ENCODE peak calls at places on chromosomes 16 and 17, in five cellular contexts. M is activated CD8-positive, alpha-beta T cell treated with anti-CD3 and anti-CD28 coated beads for 36 hours; X is thoracic aorta; S is AG04449; K is neural progenitor cell. W is an unnamed sample.

GRCh38 chr17:81186203-81186602 is 20.2 kb upstream of the AATK start:
- DNase-seq in M (no peak), X (no peak), S (no peak), K (no peak), W (no peak)

GRCh38 chr17:81061027-81061426 is 26.1 kb downstream of the BAIAP2 start:
- DNase-seq in M (no peak), X (no peak), S (no peak), K (no peak), W (no peak)

GRCh38 chr17:58120195-58120822 is 27.9 kb upstream of the OR4D1 start:
- DNase-seq in M (peak), X (no peak), S (no peak), K (peak), W (peak)

GRCh38 chr16:11052080-11052808 is 107.9 kb downstream of the CLEC16A start:
- DNase-seq in M (peak), X (no peak), S (no peak), K (no peak), W (no peak)

GRCh38 chr16:67542464-67542863 is 13.8 kb downstream of the RIPOR1 start:
- DNase-seq in M (peak), X (no peak), S (no peak), K (no peak), W (no peak)

GRCh38 chr17:66468241-66469087 is 166.1 kb downstream of the PRKCA start:
- DNase-seq in M (peak), X (no peak), S (no peak), K (no peak), W (no peak)

GRCh38 chr16:80197790-80198201 is 343.0 kb upstream of the DYNLRB2 start:
- DNase-seq in M (no peak), X (no peak), S (peak), K (no peak), W (peak)

GRCh38 chr16:70410736-70411135 is 28.2 kb downstream of the ST3GAL2 start:
- DNase-seq in M (no peak), X (no peak), S (no peak), K (no peak), W (no peak)

GRCh38 chr16:68382296-68382718 is 66.0 kb downstream of the SMPD3 start:
- DNase-seq in M (peak), X (no peak), S (no peak), K (no peak), W (no peak)

GRCh38 chr17:33562792-33563191 is 269.7 kb upstream of the ASIC2 start:
- DNase-seq in M (no peak), X (no peak), S (no peak), K (peak), W (no peak)

GRCh38 chr17:2937331-2938003 is 125.9 kb downstream of the OR1D5 start:
- DNase-seq in M (no peak), X (no peak), S (no peak), K (no peak), W (no peak)
- TF ChIP-seq CTCF in M (no peak), X (no peak), S (no peak), K (no peak), W (peak)

DNA sequence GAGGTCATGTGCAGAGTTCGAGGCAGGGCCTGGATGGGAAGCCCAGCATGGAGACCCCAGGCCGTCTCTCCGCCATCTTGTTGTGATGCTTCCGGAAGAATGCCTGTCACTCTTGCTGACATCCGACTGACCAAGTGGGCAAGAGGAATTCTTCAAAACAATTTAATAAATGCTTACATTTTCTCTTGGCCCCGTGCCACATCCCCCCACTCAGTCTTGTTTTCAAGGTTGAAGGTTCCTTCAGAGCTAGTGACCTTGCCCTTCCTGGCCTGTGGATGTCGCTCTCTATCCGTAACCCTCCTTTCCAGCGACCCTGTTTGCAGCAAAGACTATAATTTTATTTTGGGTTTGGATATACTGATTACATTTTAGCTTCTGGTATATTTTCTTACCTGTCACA is 264.4 kb downstream of the WWOX start:
- DNase-seq in M (no peak), X (no peak), S (no peak), K (no peak), W (no peak)
- TF ChIP-seq CTCF in M (no peak), X (no peak), S (no peak), K (no peak), W (no peak)

GRCh38 chr17:897970-898619 is 81.5 kb downstream of the NXN start:
- DNase-seq in M (no peak), X (no peak), S (no peak), K (no peak), W (no peak)
- TF ChIP-seq CTCF in M (no peak), X (no peak), S (no peak), K (no peak), W (no peak)

DNA sequence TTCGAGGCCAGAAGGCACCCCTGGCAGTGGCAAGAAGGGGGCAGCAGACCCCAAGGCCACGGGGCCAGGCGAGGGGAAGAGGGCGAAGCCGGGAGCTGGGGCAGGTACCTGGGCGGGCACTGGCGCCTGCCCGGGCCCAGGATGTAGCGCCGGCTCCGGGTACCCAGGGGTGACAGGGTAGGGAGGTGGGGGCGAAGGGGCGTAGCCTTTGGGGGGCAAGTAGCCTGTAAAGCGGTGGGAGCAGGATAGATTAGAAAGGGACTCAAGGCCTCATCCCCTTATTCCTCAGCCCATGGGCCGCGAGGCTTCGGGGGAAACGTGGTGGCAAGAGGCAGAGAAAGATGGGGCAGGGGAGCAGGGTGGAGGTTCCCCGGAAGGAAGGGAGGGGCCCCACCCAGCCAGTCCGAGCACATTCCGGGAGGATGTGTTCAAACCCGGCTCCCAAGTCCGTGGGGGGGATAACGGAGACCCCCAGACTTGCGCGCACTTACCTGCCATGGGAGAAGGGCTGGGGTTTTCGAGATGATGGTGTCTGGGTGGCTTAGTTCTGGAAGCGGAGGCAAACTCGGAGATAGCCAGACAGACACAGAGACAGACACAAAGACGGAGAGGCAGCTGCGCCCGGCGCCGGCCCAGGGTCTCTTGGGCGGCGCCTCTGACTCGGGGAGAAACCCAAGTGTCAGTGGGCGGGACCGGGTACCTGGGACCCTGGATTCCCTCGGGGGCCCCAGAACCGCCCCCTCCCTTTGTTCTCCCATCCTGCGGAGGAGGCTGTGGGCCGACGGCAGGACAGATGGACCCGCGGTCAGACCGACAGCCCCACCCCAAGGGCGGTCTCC is 493 bp downstream of the PLSCR3 start:
- DNase-seq in M (peak), X (no peak), S (no peak), K (peak), W (no peak)
- TF ChIP-seq CTCF in M (no peak), X (no peak), S (peak), K (peak), W (peak)

DNA sequence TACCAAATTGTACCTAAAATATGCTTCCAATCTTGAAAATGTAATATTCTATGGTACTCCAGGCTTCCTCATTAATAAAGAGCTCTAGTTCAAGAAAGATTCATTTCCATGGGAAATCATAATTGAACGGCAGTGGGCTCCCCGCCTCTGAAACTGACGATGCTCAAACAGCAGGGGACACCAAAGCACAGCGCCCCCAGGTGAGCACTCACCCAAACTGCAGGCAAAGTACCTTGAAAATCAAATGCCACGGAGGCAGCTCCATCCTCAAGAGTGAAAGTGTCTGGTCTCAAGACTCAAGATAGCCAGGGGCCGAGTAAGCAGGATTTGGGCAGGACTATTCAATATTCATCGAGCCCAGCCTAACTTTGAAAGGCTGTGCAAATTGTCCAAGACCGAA is 217.4 kb upstream of the TNRC6C start:
- DNase-seq in M (peak), X (no peak), S (no peak), K (no peak), W (no peak)
- TF ChIP-seq CTCF in M (peak), X (peak), S (peak), K (peak), W (peak)

GRCh38 chr17:43717913-43718312 is 40.7 kb downstream of the SOST start:
- DNase-seq in M (no peak), X (no peak), S (no peak), K (no peak), W (no peak)
- TF ChIP-seq CTCF in M (no peak), X (no peak), S (no peak), K (no peak), W (no peak)

DNA sequence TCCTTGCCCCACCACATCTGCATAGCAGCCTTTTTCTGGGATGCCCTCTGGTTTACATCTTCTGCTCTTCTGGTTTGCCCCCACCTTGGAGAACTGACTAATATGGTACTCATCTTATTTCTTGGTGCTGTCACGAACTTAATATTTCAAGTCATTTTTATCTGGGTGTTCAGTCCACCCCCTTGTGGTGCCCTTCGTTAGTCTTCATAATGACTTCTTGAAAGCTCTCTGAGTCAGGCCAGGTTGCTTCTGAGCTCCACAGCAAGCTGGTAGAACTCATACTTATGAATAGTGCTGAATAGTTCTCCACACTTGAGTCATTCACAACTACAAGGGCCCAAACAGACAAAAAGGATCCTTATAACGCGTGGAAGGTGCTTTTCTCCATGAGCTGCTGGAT is 35.8 kb upstream of the TEKT3 start:
- DNase-seq in M (no peak), X (no peak), S (peak), K (no peak), W (no peak)
- TF ChIP-seq CTCF in M (no peak), X (no peak), S (peak), K (no peak), W (peak)

DNA sequence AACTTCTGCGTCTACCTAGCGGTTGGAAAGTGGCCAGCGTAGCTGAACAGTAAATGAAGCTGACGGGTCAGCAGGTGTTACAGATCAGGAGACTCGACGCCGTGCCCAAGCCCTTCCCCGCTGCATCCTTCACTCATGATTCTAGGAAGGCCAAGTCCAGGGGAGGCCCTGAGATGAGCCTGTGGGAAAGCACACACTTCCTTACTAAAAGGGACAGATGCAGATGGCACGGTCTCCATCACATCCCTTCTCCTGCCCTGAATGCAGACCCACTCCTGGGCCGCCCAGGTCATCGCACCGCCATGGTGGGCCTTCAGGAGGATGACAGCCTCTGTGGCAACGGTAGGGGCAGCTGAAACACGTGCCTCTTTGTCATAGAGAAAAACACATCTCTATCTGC is 67.8 kb upstream of the DNAH17 start:
- DNase-seq in M (no peak), X (no peak), S (no peak), K (no peak), W (no peak)
- TF ChIP-seq CTCF in M (no peak), X (no peak), S (no peak), K (no peak), W (no peak)

DNA sequence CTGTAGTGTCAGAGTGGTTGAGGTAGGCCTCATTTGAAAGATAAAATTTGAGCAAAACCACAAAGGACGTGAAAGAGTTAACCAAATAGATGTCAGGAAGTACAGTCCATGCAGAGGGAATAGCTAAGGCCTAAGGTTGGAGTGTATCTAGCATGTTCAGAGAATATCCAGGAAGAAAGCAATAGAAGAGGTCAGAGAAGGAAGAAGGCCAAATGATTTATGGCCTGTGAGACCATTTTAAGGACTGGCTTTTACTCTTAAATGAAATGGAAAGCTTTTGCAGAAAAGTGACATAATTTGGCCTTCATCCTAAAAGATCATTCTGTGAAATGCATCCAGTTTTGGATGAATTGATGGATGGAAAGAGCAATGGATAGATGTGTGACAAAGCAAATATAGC is 116.5 kb downstream of the NLK start:
- DNase-seq in M (no peak), X (no peak), S (no peak), K (no peak), W (no peak)
- TF ChIP-seq CTCF in M (no peak), X (no peak), S (no peak), K (no peak), W (no peak)

DNA sequence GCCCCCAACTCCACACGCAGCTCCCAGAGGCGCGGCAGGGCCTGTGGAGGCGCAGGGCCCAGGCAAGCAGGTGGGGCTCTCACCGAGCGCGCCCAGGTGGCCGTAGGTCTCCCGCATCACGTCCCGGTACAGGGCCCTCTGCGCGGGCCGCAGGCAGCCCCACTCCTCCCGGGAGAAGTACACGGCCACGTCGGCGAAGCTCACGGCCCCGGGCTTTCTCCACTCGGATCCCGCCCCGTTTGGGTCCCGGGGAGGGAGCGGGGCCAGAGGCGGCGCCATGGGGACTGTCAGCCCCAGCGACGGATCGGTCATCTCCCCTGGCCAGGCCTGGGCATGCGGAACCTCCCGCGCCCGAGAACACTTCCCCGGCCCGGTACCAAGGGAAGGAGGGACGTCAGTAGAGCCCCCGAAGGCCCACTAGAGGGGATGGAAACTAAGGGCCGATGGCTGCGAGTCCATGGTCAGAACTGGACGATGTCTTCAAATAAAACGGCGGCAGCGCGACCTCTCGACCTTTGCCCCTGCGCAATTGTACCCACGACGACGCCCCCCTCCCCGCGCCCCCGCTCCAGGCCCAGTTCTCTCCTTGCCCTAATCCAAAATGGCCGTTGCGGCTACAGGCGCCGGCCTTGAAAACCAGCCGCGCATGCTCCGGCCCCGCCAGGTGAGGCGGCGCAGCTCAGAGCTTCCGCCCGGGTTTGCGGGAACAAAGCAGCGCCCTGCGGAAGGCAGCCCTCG is at the start of gene ZNF747:
- DNase-seq in M (peak), X (peak), S (no peak), K (peak), W (peak)
- TF ChIP-seq CTCF in M (no peak), X (no peak), S (no peak), K (peak), W (no peak)